ENCODE peak calls at places on chromosomes 5 and 9, in six cellular contexts. One of them, this sample, is unnamed.

GRCh38 chr5:15501057-15501791 is 1.2 kb downstream of the FBXL7 start:
- DNase-seq in cardiac muscle cell: peak
- DNase-seq in GM12865: peak
- DNase-seq in tibial artery: no peak
- DNase-seq in astrocyte of the spinal cord: peak
- DNase-seq in adrenal gland: peak
- DNase-seq in this sample: peak

GRCh38 chr5:179749857-179750508 is 17.4 kb downstream of the MAML1 start:
- DNase-seq in cardiac muscle cell: no peak
- DNase-seq in GM12865: no peak
- DNase-seq in tibial artery: no peak
- DNase-seq in astrocyte of the spinal cord: no peak
- DNase-seq in adrenal gland: no peak
- DNase-seq in this sample: no peak

GRCh38 chr5:158410976-158411375 is 552.0 kb upstream of the CLINT1 start:
- DNase-seq in cardiac muscle cell: no peak
- DNase-seq in GM12865: no peak
- DNase-seq in tibial artery: no peak
- DNase-seq in astrocyte of the spinal cord: peak
- DNase-seq in adrenal gland: no peak
- DNase-seq in this sample: no peak

GRCh38 chr5:137186759-137187461 is 312.2 kb downstream of the SPOCK1 start:
- DNase-seq in cardiac muscle cell: peak
- DNase-seq in GM12865: no peak
- DNase-seq in tibial artery: peak
- DNase-seq in astrocyte of the spinal cord: peak
- DNase-seq in adrenal gland: peak
- DNase-seq in this sample: peak

GRCh38 chr5:16538001-16538400 is 72.4 kb upstream of the ZNF622 start:
- DNase-seq in cardiac muscle cell: no peak
- DNase-seq in GM12865: no peak
- DNase-seq in tibial artery: no peak
- DNase-seq in astrocyte of the spinal cord: no peak
- DNase-seq in adrenal gland: no peak
- DNase-seq in this sample: peak

GRCh38 chr5:78162253-78162862 is 132.1 kb downstream of the AP3B1 start:
- DNase-seq in cardiac muscle cell: peak
- DNase-seq in GM12865: peak
- DNase-seq in tibial artery: no peak
- DNase-seq in astrocyte of the spinal cord: peak
- DNase-seq in adrenal gland: no peak
- DNase-seq in this sample: no peak

GRCh38 chr9:33923998-33924701 is 107.2 kb downstream of the UBE2R2 start:
- DNase-seq in cardiac muscle cell: no peak
- DNase-seq in GM12865: no peak
- DNase-seq in tibial artery: no peak
- DNase-seq in astrocyte of the spinal cord: no peak
- DNase-seq in adrenal gland: no peak
- DNase-seq in this sample: no peak

GRCh38 chr5:178120661-178121357 is 7.5 kb downstream of the N4BP3 start:
- DNase-seq in cardiac muscle cell: peak
- DNase-seq in GM12865: peak
- DNase-seq in tibial artery: no peak
- DNase-seq in astrocyte of the spinal cord: peak
- DNase-seq in adrenal gland: peak
- DNase-seq in this sample: peak

GRCh38 chr5:72107874-72108199 is 562 bp downstream of the MAP1B start:
- DNase-seq in cardiac muscle cell: peak
- DNase-seq in GM12865: peak
- DNase-seq in tibial artery: no peak
- DNase-seq in astrocyte of the spinal cord: peak
- DNase-seq in adrenal gland: no peak
- DNase-seq in this sample: no peak

GRCh38 chr9:74735761-74736160 is 152.0 kb downstream of the TRPM6 start:
- DNase-seq in cardiac muscle cell: no peak
- DNase-seq in GM12865: peak
- DNase-seq in tibial artery: no peak
- DNase-seq in astrocyte of the spinal cord: no peak
- DNase-seq in adrenal gland: no peak
- DNase-seq in this sample: no peak

GRCh38 chr5:134567651-134568338 is 42.3 kb downstream of the JADE2 start:
- DNase-seq in cardiac muscle cell: no peak
- DNase-seq in GM12865: no peak
- DNase-seq in tibial artery: peak
- DNase-seq in astrocyte of the spinal cord: peak
- DNase-seq in adrenal gland: peak
- DNase-seq in this sample: peak

GRCh38 chr5:95564450-95564849 is 9.5 kb downstream of the ARSK start:
- DNase-seq in cardiac muscle cell: no peak
- DNase-seq in GM12865: no peak
- DNase-seq in tibial artery: no peak
- DNase-seq in astrocyte of the spinal cord: no peak
- DNase-seq in adrenal gland: no peak
- DNase-seq in this sample: no peak

GRCh38 chr5:91699429-91699828 is 316.3 kb upstream of the ARRDC3 start:
- DNase-seq in cardiac muscle cell: no peak
- DNase-seq in GM12865: no peak
- DNase-seq in tibial artery: no peak
- DNase-seq in astrocyte of the spinal cord: no peak
- DNase-seq in adrenal gland: no peak
- DNase-seq in this sample: no peak

GRCh38 chr9:115350548-115350947 is 232.6 kb upstream of the TNC start:
- DNase-seq in cardiac muscle cell: no peak
- DNase-seq in GM12865: no peak
- DNase-seq in tibial artery: no peak
- DNase-seq in astrocyte of the spinal cord: no peak
- DNase-seq in adrenal gland: no peak
- DNase-seq in this sample: no peak

GRCh38 chr5:4196744-4197646 is 601.4 kb downstream of the IRX1 start:
- DNase-seq in cardiac muscle cell: no peak
- DNase-seq in GM12865: no peak
- DNase-seq in tibial artery: no peak
- DNase-seq in astrocyte of the spinal cord: no peak
- DNase-seq in adrenal gland: no peak
- DNase-seq in this sample: no peak

GRCh38 chr9:129289883-129290282 is 111.8 kb upstream of the IER5L start:
- DNase-seq in cardiac muscle cell: no peak
- DNase-seq in GM12865: no peak
- DNase-seq in tibial artery: peak
- DNase-seq in astrocyte of the spinal cord: no peak
- DNase-seq in adrenal gland: no peak
- DNase-seq in this sample: no peak

GRCh38 chr5:103808464-103809106 is 246.0 kb upstream of the NUDT12 start:
- DNase-seq in cardiac muscle cell: peak
- DNase-seq in GM12865: peak
- DNase-seq in tibial artery: no peak
- DNase-seq in astrocyte of the spinal cord: peak
- DNase-seq in adrenal gland: peak
- DNase-seq in this sample: no peak

GRCh38 chr5:171612749-171613148 is 172.9 kb upstream of the SMIM23 start:
- DNase-seq in cardiac muscle cell: no peak
- DNase-seq in GM12865: no peak
- DNase-seq in tibial artery: no peak
- DNase-seq in astrocyte of the spinal cord: no peak
- DNase-seq in adrenal gland: no peak
- DNase-seq in this sample: no peak

GRCh38 chr9:129999123-129999510 is 43.9 kb downstream of the FNBP1 start:
- DNase-seq in cardiac muscle cell: no peak
- DNase-seq in GM12865: no peak
- DNase-seq in tibial artery: no peak
- DNase-seq in astrocyte of the spinal cord: no peak
- DNase-seq in adrenal gland: no peak
- DNase-seq in this sample: no peak

GRCh38 chr5:56270568-56271392 is 37.6 kb upstream of the ANKRD55 start:
- DNase-seq in cardiac muscle cell: peak
- DNase-seq in GM12865: peak
- DNase-seq in tibial artery: peak
- DNase-seq in astrocyte of the spinal cord: peak
- DNase-seq in adrenal gland: peak
- DNase-seq in this sample: peak

GRCh38 chr5:124602925-124603650 is 143.4 kb downstream of the ZNF608 start:
- DNase-seq in cardiac muscle cell: no peak
- DNase-seq in GM12865: no peak
- DNase-seq in tibial artery: no peak
- DNase-seq in astrocyte of the spinal cord: no peak
- DNase-seq in adrenal gland: no peak
- DNase-seq in this sample: no peak

GRCh38 chr5:81045389-81045807 is 85.2 kb downstream of the RASGRF2 start:
- DNase-seq in cardiac muscle cell: no peak
- DNase-seq in GM12865: no peak
- DNase-seq in tibial artery: no peak
- DNase-seq in astrocyte of the spinal cord: no peak
- DNase-seq in adrenal gland: no peak
- DNase-seq in this sample: no peak

GRCh38 chr5:81044868-81045267 is 84.7 kb downstream of the RASGRF2 start:
- DNase-seq in cardiac muscle cell: no peak
- DNase-seq in GM12865: no peak
- DNase-seq in tibial artery: no peak
- DNase-seq in astrocyte of the spinal cord: no peak
- DNase-seq in adrenal gland: no peak
- DNase-seq in this sample: no peak

DNA sequence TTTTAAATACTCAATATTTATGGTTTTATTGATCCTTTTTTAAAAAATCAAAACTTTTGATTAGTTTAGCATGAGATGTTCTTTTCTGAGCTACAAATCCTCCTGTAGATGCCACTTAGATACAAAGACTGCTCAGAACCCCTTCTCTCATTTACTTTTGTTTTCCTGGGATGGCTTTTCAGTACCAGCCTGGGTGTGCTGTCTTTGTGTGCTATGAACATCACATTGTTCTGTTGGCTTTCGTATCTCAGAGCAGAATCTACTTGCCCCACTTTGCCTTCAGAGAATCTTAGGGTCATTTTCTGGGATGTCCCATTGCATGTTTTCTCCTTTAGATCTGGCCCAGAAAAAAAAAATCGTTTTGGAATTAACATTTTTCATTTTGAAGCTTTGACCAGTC is 85.9 kb downstream of the RASGRF2 start:
- DNase-seq in cardiac muscle cell: no peak
- DNase-seq in GM12865: no peak
- DNase-seq in tibial artery: no peak
- DNase-seq in astrocyte of the spinal cord: no peak
- DNase-seq in adrenal gland: no peak
- DNase-seq in this sample: no peak
- H3K4me3 ChIP-seq in cardiac muscle cell: no peak
- H3K4me3 ChIP-seq in GM12865: no peak
- H3K4me3 ChIP-seq in tibial artery: no peak
- H3K4me3 ChIP-seq in astrocyte of the spinal cord: no peak
- H3K4me3 ChIP-seq in adrenal gland: no peak
- H3K4me3 ChIP-seq in this sample: no peak

GRCh38 chr5:107419498-107419897 is 251.2 kb downstream of the EFNA5 start:
- DNase-seq in cardiac muscle cell: no peak
- DNase-seq in GM12865: no peak
- DNase-seq in tibial artery: no peak
- DNase-seq in astrocyte of the spinal cord: no peak
- DNase-seq in adrenal gland: no peak
- DNase-seq in this sample: no peak
- TF ChIP-seq CTCF in cardiac muscle cell: no peak
- TF ChIP-seq CTCF in GM12865: no peak
- TF ChIP-seq CTCF in tibial artery: no peak
- TF ChIP-seq CTCF in astrocyte of the spinal cord: no peak
- TF ChIP-seq CTCF in adrenal gland: no peak
- TF ChIP-seq CTCF in this sample: no peak

GRCh38 chr5:1310118-1310517 is 15.2 kb upstream of the TERT start:
- DNase-seq in cardiac muscle cell: no peak
- DNase-seq in GM12865: no peak
- DNase-seq in tibial artery: no peak
- DNase-seq in astrocyte of the spinal cord: no peak
- DNase-seq in adrenal gland: no peak
- DNase-seq in this sample: no peak
- H3K4me3 ChIP-seq in cardiac muscle cell: no peak
- H3K4me3 ChIP-seq in GM12865: no peak
- H3K4me3 ChIP-seq in tibial artery: no peak
- H3K4me3 ChIP-seq in astrocyte of the spinal cord: no peak
- H3K4me3 ChIP-seq in adrenal gland: no peak
- H3K4me3 ChIP-seq in this sample: no peak

DNA sequence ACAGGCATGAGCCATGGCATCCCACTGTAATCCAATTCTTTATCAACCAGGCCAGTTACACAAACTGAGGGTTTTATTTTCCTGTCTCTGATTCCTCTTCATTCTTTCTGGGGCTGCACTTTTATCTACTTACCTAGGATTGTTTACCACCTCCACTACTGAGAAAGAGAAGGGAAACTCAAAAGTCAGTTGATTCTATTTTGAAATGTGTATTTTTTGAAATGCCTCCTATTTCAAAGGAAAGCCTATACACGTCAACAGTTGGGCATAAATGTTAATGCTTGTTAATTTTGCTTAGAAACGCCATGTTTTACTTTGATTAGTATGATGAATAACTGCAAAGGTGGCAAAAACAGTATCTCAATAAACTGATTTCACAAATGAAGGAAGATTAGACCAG is 92.5 kb downstream of the MLLT3 start:
- DNase-seq in cardiac muscle cell: no peak
- DNase-seq in GM12865: no peak
- DNase-seq in tibial artery: no peak
- DNase-seq in astrocyte of the spinal cord: no peak
- DNase-seq in adrenal gland: no peak
- DNase-seq in this sample: no peak
- TF ChIP-seq CTCF in cardiac muscle cell: no peak
- TF ChIP-seq CTCF in GM12865: no peak
- TF ChIP-seq CTCF in tibial artery: no peak
- TF ChIP-seq CTCF in astrocyte of the spinal cord: no peak
- TF ChIP-seq CTCF in adrenal gland: no peak
- TF ChIP-seq CTCF in this sample: no peak

DNA sequence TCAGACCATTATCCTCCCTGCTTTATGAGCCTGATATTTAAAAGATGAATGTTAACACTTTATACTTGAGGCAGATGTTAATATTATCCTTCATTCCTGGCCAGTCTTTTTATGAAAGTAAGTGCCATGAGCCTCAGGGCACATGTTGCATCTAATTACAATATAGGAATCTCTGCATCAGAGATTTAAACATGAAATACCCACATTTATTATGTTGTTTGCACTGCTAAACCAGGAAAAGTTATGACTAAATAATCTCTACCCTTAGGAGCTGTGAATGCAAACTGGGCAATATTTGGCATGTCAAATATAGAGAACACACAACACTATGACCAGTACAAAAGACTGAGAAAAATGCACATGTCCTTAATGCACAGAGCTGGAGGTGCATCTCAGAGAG is 526.1 kb upstream of the GRAMD2B start:
- DNase-seq in cardiac muscle cell: no peak
- DNase-seq in GM12865: no peak
- DNase-seq in tibial artery: no peak
- DNase-seq in astrocyte of the spinal cord: no peak
- DNase-seq in adrenal gland: no peak
- DNase-seq in this sample: no peak
- H3K4me3 ChIP-seq in cardiac muscle cell: no peak
- H3K4me3 ChIP-seq in GM12865: no peak
- H3K4me3 ChIP-seq in tibial artery: no peak
- H3K4me3 ChIP-seq in astrocyte of the spinal cord: no peak
- H3K4me3 ChIP-seq in adrenal gland: no peak
- H3K4me3 ChIP-seq in this sample: no peak

DNA sequence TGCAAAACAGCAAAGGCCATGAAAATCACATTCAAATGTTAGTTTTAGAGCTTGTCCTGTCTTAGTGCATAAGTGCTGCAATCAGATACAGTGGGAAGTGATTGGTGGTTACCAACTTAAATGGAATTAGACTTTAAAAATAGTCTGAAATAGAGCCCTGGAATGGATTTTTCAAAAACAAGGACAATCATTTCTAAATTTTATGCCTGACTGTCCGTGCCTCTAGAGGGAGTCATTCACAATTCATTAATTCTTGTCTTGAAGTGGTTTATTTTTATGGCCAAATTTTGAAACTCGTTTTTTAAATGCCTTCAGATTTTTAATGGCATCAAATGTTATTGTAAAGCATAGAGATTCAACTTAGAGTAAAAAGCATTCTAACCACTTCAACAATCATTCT is 561.8 kb upstream of the DAB2 start:
- DNase-seq in cardiac muscle cell: no peak
- DNase-seq in GM12865: no peak
- DNase-seq in tibial artery: no peak
- DNase-seq in astrocyte of the spinal cord: no peak
- DNase-seq in adrenal gland: no peak
- DNase-seq in this sample: no peak
- TF ChIP-seq CTCF in cardiac muscle cell: no peak
- TF ChIP-seq CTCF in GM12865: no peak
- TF ChIP-seq CTCF in tibial artery: no peak
- TF ChIP-seq CTCF in astrocyte of the spinal cord: peak
- TF ChIP-seq CTCF in adrenal gland: no peak
- TF ChIP-seq CTCF in this sample: peak

This sample was measured in gastrocnemius medialis.